ENCODE peak calls at places on chromosome 9, in nine cellular contexts. H is adipocyte; K is activated T-cell treated with anti-CD3 and anti-CD28 coated beads, Interleukin-2, amount 50 U/mL, for 24 hours; L is ecto neural progenitor cell; F is stimulated activated CD4-positive, alpha-beta T cell treated with anti-CD3 and anti-CD28 coated beads, Interleukin-15, amount 100 ng/mL, for 24 hours; I is CD4-positive, alpha-beta memory T cell; D is GM23338; C is brain microvascular endothelial cell; B is SW480. O is an unnamed sample.

GRCh38 chr9:136867917-136868316 is 1.8 kb upstream of the EDF1 start:
- DNase-seq in K (no peak), F (no peak), D (no peak), H (no peak), I (no peak), C (no peak), L (no peak), B (no peak), O (no peak)

GRCh38 chr9:16321461-16322119 is 548.9 kb downstream of the BNC2 start:
- DNase-seq in B (peak; percentile 14), I (no peak), K (no peak), L (no peak), H (peak; percentile 19), F (no peak), D (no peak), C (no peak), O (no peak)

GRCh38 chr9:109780453-109781033 is 545 bp downstream of the PALM2AKAP2 start:
- DNase-seq in B (peak; percentile 36), D (peak; percentile 39), H (peak; percentile 64), L (peak; percentile 65), F (no peak), C (no peak), K (no peak), I (no peak), O (no peak)

GRCh38 chr9:127918201-127919107 is 1.6 kb upstream of the ST6GALNAC4 start:
- DNase-seq in D (peak; percentile 68), C (no peak), F (no peak), K (no peak), I (no peak), L (no peak), H (peak; percentile 57), B (no peak), O (no peak)

GRCh38 chr9:101625871-101626270 is 31.1 kb upstream of the PPP3R2 start:
- DNase-seq in I (no peak), K (no peak), C (peak; percentile 60), F (no peak), D (no peak), H (no peak), B (no peak), L (no peak), O (no peak)

GRCh38 chr9:99239341-99240055 is 17.4 kb downstream of the SEC61B start:
- DNase-seq in C (peak; percentile 10), B (no peak), H (peak; percentile 69), L (no peak), D (no peak), F (no peak), I (no peak), K (no peak), O (no peak)

GRCh38 chr9:1198085-1198484 is 147.9 kb downstream of the DMRT2 start:
- DNase-seq in I (no peak), H (no peak), C (no peak), K (no peak), F (no peak), B (no peak), D (no peak), L (no peak), O (no peak)

GRCh38 chr9:76472925-76473324 is 13.9 kb downstream of the GCNT1 start:
- DNase-seq in C (no peak), I (no peak), F (no peak), D (peak; percentile 32), H (no peak), L (no peak), B (peak; percentile 84), K (no peak), O (no peak)

GRCh38 chr9:115142090-115142489 is 24.1 kb upstream of the TNC start:
- DNase-seq in D (no peak), H (no peak), C (no peak), L (no peak), F (no peak), K (no peak), I (no peak), B (no peak), O (no peak)

GRCh38 chr9:12640021-12640587 is 53.1 kb upstream of the TYRP1 start:
- DNase-seq in K (no peak), F (no peak), H (peak; percentile 77), L (no peak), B (peak; percentile 50), I (no peak), D (peak; percentile 79), C (peak; percentile 34), O (peak; percentile 23)

GRCh38 chr9:110049699-110050450 is 158.1 kb downstream of the C9orf152 start:
- DNase-seq in K (peak; percentile 51), H (peak; percentile 65), F (peak; percentile 51), C (no peak), D (peak; percentile 69), I (peak; percentile 4), L (peak; percentile 61), B (peak; percentile 56), O (no peak)

GRCh38 chr9:14027114-14027812 is 286.7 kb downstream of the NFIB start:
- DNase-seq in D (no peak), F (no peak), B (no peak), L (no peak), K (no peak), C (no peak), I (no peak), H (no peak), O (peak; percentile 11)

GRCh38 chr9:101458955-101459631 is 23.5 kb upstream of the ALDOB start:
- DNase-seq in I (peak; percentile 22), F (peak; percentile 9), B (peak; percentile 90), D (peak; percentile 92), C (peak; percentile 80), L (no peak), K (no peak), H (peak; percentile 92), O (peak; percentile 86)

GRCh38 chr9:93622725-93623124 is 46.3 kb downstream of the PHF2 start:
- DNase-seq in K (no peak), H (no peak), B (no peak), I (no peak), C (no peak), F (no peak), D (no peak), L (peak; percentile 37), O (no peak)

GRCh38 chr9:2720179-2720654 is 2.9 kb downstream of the KCNV2 start:
- DNase-seq in I (no peak), L (no peak), F (no peak), D (no peak), B (peak; percentile 4), H (no peak), K (no peak), C (no peak), O (no peak)

GRCh38 chr9:30048396-30048795 is 2336.0 kb upstream of the ACO1 start:
- DNase-seq in K (no peak), F (no peak), I (no peak), B (no peak), C (no peak), D (no peak), L (no peak), H (no peak), O (no peak)

GRCh38 chr9:89445135-89445797 is 52.6 kb downstream of the SEMA4D start:
- DNase-seq in K (no peak), C (no peak), D (no peak), F (no peak), I (no peak), B (no peak), L (no peak), H (no peak), O (no peak)

GRCh38 chr9:2809692-2810423 is 34.0 kb downstream of the PUM3 start:
- DNase-seq in C (peak; percentile 93), D (peak; percentile 82), K (no peak), F (no peak), B (peak; percentile 41), I (no peak), L (no peak), H (peak; percentile 93), O (no peak)

GRCh38 chr9:133730994-133731715 is 7.0 kb downstream of the SARDH start:
- DNase-seq in H (no peak), L (no peak), I (no peak), D (no peak), F (no peak), B (no peak), K (peak; percentile 16), C (no peak), O (no peak)

GRCh38 chr9:33133186-33133585 is 34.0 kb downstream of the B4GALT1 start:
- DNase-seq in D (no peak), B (no peak), I (no peak), H (no peak), L (no peak), F (no peak), C (no peak), K (no peak), O (no peak)

GRCh38 chr9:26260238-26260637 is 582.0 kb upstream of the TUSC1 start:
- DNase-seq in K (no peak), C (peak; percentile 24), H (peak; percentile 56), L (no peak), I (no peak), D (no peak), F (no peak), B (no peak), O (no peak)

GRCh38 chr9:106648799-106649198 is 214.2 kb upstream of the ZNF462 start:
- DNase-seq in I (no peak), H (peak; percentile 66), L (no peak), D (peak; percentile 43), K (no peak), C (no peak), F (no peak), B (no peak), O (no peak)

GRCh38 chr9:111598730-111599091 is 736 bp downstream of the PTGR1 start:
- DNase-seq in L (no peak), F (peak; percentile 36), C (peak; percentile 31), H (peak; percentile 79), B (no peak), I (no peak), K (peak; percentile 43), D (no peak), O (no peak)

GRCh38 chr9:133506653-133507038 is 18.1 kb downstream of the MYMK start:
- DNase-seq in D (no peak), K (no peak), B (peak; percentile 81), H (no peak), L (no peak), F (no peak), I (no peak), C (peak; percentile 19), O (no peak)